ENCODE peak calls at places on chromosome 9, in five cellular contexts. V is HCT116, C is GM12878, O is endothelial cell of umbilical vein, I is H1. H is an unnamed sample.

GRCh38 chr9:108534741-108535140 is 321.0 kb downstream of the ACTL7B start:
- DNase-seq in V (peak), C (no peak), O (no peak), I (no peak), H (no peak)

GRCh38 chr9:91156451-91157234 is 205.1 kb downstream of the AUH start:
- DNase-seq in V (no peak), C (no peak), O (no peak), I (no peak), H (no peak)

GRCh38 chr9:91374939-91375338 is 13.2 kb upstream of the AUH start:
- DNase-seq in V (no peak), C (no peak), O (peak), I (no peak), H (no peak)

GRCh38 chr9:131627846-131628820 is 82.8 kb downstream of the PRRT1B start:
- DNase-seq in V (no peak), C (no peak), O (no peak), I (no peak), H (no peak)

GRCh38 chr9:92974696-92975451 is 27.6 kb downstream of the FGD3 start:
- DNase-seq in V (no peak), C (no peak), O (no peak), I (no peak), H (no peak)

GRCh38 chr9:128057724-128058409 is 9.3 kb downstream of the NAIF1 start:
- DNase-seq in V (no peak), C (no peak), O (no peak), I (no peak), H (no peak)

GRCh38 chr9:121706149-121706548 is 54.7 kb downstream of the DAB2IP start:
- DNase-seq in V (no peak), C (no peak), O (no peak), I (no peak), H (no peak)

GRCh38 chr9:37430841-37431597 is 8.5 kb downstream of the GRHPR start:
- DNase-seq in V (no peak), C (no peak), O (no peak), I (no peak), H (no peak)

GRCh38 chr9:21690561-21690960 is 111.9 kb upstream of the MTAP start:
- DNase-seq in V (no peak), C (no peak), O (no peak), I (no peak), H (no peak)

GRCh38 chr9:69466151-69466550 is 141.1 kb downstream of the ENTREP1 start:
- DNase-seq in V (no peak), C (no peak), O (no peak), I (no peak), H (no peak)

GRCh38 chr9:450561-450960 is 235.9 kb downstream of the DOCK8 start:
- DNase-seq in V (no peak), C (no peak), O (no peak), I (no peak), H (no peak)

GRCh38 chr9:121349009-121349408 is 21.0 kb downstream of the STOM start:
- DNase-seq in V (no peak), C (no peak), O (no peak), I (no peak), H (no peak)

GRCh38 chr9:127360829-127361228 is 36.1 kb upstream of the SLC2A8 start:
- DNase-seq in V (peak), C (no peak), O (no peak), I (peak), H (no peak)

GRCh38 chr9:19154135-19154612 is 26.9 kb upstream of the PLIN2 start:
- DNase-seq in V (no peak), C (no peak), O (no peak), I (no peak), H (no peak)
- TF ChIP-seq POLR2AphosphoS5 in V (no peak), C (no peak), O (no peak), I (no peak), H (no peak)

GRCh38 chr9:81661339-81661738 is 28.0 kb downstream of the TLE1 start:
- DNase-seq in V (no peak), C (no peak), O (no peak), I (no peak), H (peak)
- H3K27ac ChIP-seq in V (no peak), C (no peak), O (no peak), I (no peak), H (no peak)

GRCh38 chr9:19171271-19171670 is 44.0 kb upstream of the PLIN2 start:
- DNase-seq in V (no peak), C (no peak), O (no peak), I (no peak), H (no peak)

GRCh38 chr9:19173598-19174125 is 46.4 kb upstream of the PLIN2 start:
- DNase-seq in V (no peak), C (no peak), O (no peak), I (no peak), H (no peak)

DNA sequence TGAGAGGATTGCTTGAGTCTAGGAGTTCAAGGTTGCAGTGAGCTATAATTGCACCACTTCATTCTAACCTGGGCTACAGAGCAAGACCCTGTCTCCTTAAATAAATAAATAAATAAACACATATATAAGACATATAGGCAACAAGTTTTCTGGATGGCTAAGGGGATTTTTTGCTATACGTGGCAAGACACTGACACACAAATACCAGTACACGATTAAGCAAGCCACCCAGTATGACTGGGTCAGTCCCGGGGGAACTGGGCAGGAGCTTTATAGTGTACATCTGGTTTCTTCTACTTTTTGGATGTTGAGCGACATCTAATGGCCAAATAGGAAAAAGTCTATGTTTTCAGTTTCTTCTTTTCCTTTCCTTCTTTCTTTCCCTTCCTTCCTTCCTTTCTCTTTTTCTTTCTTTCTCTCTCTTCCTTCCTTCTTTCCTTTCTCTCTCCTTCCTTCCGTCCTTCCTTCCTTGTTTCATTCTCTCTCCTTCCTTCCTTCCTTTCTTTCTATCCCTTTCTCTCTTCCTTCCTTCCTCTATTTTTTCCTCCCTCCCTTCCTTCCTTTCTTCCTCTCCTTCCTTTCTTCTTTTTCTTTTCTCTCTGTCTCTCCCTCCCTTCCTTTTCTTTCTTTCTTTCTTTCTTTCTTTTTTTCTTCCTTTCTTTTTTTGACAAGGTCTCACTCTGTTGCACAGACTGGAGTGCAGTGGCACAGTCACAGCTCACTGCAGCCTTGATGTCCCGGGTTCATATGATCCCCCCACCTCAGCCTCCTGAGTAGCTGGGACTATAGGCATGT is 47.0 kb upstream of the PLIN2 start:
- DNase-seq in V (peak), C (peak), O (peak), I (no peak), H (no peak)
- H3K9ac ChIP-seq in V (no peak), C (no peak), O (no peak), I (no peak), H (peak)

GRCh38 chr9:4667681-4668080 is 1.4 kb upstream of the SPATA6L start:
- DNase-seq in V (no peak), C (no peak), O (no peak), I (no peak), H (no peak)

GRCh38 chr9:4668604-4669003 is 2.3 kb upstream of the SPATA6L start:
- DNase-seq in V (no peak), C (no peak), O (no peak), I (no peak), H (no peak)

GRCh38 chr9:4665357-4665756 is 923 bp downstream of the SPATA6L start:
- DNase-seq in V (no peak), C (no peak), O (peak), I (no peak), H (no peak)

GRCh38 chr9:4663956-4664355 is 1.9 kb downstream of the PLPP6 start:
- DNase-seq in V (no peak), C (no peak), O (no peak), I (no peak), H (no peak)

GRCh38 chr9:4666042-4666699 is at the start of gene SPATA6L:
- DNase-seq in V (no peak), C (no peak), O (peak), I (no peak), H (no peak)
- TF ChIP-seq POLR2AphosphoS5 in V (peak), C (peak), O (no peak), I (peak), H (peak)

GRCh38 chr9:103997861-103998370 is 96.2 kb upstream of the SMC2 start:
- DNase-seq in V (no peak), C (no peak), O (no peak), I (no peak), H (no peak)
- H3K27ac ChIP-seq in V (no peak), C (no peak), O (no peak), I (no peak), H (no peak)

GRCh38 chr9:99106044-99106375 is 1.1 kb downstream of the TGFBR1 start:
- DNase-seq in V (no peak), C (no peak), O (no peak), I (no peak), H (no peak)

GRCh38 chr9:99104459-99105151 is at the start of gene TGFBR1:
- DNase-seq in V (peak), C (peak), O (peak), I (peak), H (no peak)

GRCh38 chr9:99103505-99103904 is 1.4 kb upstream of the TGFBR1 start:
- DNase-seq in V (no peak), C (no peak), O (no peak), I (no peak), H (no peak)

GRCh38 chr9:99103909-99104458 is 929 bp upstream of the TGFBR1 start:
- DNase-seq in V (no peak), C (no peak), O (peak), I (no peak), H (no peak)

GRCh38 chr9:99105152-99106043 is 485 bp downstream of the TGFBR1 start:
- DNase-seq in V (no peak), C (no peak), O (peak), I (no peak), H (no peak)
- H3K9ac ChIP-seq in V (peak), C (peak), O (peak), I (peak), H (peak)

H was measured in SK-N-MC.